ENCODE peak calls at places on chromosomes 6 and 20, in ten cellular contexts. O, D, Y, U, N, I, G, C, H and J are unnamed samples.

GRCh38 chr6:29325777-29326176 is 24.3 kb downstream of the OR14J1 start:
- DNase-seq in O (no peak), D (no peak), Y (no peak), U (no peak), N (no peak), I (no peak), G (no peak), C (no peak), H (no peak), J (no peak)

GRCh38 chr6:16362819-16363589 is 124.6 kb downstream of the GMPR start:
- DNase-seq in O (no peak), D (no peak), Y (no peak), U (no peak), N (no peak), I (no peak), G (no peak), C (no peak), H (no peak), J (no peak)

GRCh38 chr20:50251992-50252491 is 61.4 kb downstream of the CEBPB start:
- DNase-seq in O (no peak), D (no peak), Y (no peak), U (no peak), N (no peak), I (no peak), G (no peak), C (no peak), H (no peak), J (no peak)

GRCh38 chr6:139983555-139984276 is 609.3 kb upstream of the CITED2 start:
- DNase-seq in O (no peak), D (no peak), Y (no peak), U (no peak), N (no peak), I (no peak), G (no peak), C (no peak), H (no peak), J (no peak)

GRCh38 chr6:107931894-107932293 is 26.1 kb downstream of the SEC63 start:
- DNase-seq in O (no peak), D (no peak), Y (no peak), U (no peak), N (no peak), I (no peak), G (no peak), C (no peak), H (no peak), J (no peak)

GRCh38 chr6:108014040-108014439 is 56.0 kb upstream of the SEC63 start:
- DNase-seq in O (no peak), D (no peak), Y (no peak), U (no peak), N (no peak), I (no peak), G (no peak), C (no peak), H (no peak), J (no peak)

GRCh38 chr6:107121964-107122495 is 6.7 kb upstream of the BEND3 start:
- DNase-seq in O (no peak), D (no peak), Y (no peak), U (no peak), N (no peak), I (no peak), G (no peak), C (no peak), H (no peak), J (peak)

GRCh38 chr20:44966030-44966961 is at the start of gene STK4:
- DNase-seq in O (peak), D (peak), Y (peak), U (peak), N (peak), I (peak), G (peak), C (peak), H (peak), J (peak)

GRCh38 chr6:81789303-81789702 is 36.8 kb upstream of the TENT5A start:
- DNase-seq in O (no peak), D (no peak), Y (no peak), U (no peak), N (no peak), I (no peak), G (no peak), C (no peak), H (no peak), J (no peak)

GRCh38 chr6:159692303-159693127 is 526 bp downstream of the SOD2 start:
- DNase-seq in O (peak), D (peak), Y (no peak), U (peak), N (peak), I (no peak), G (peak), C (no peak), H (peak), J (peak)

GRCh38 chr6:114816678-114817077 is 473.9 kb upstream of the HS3ST5 start:
- DNase-seq in O (no peak), D (no peak), Y (no peak), U (no peak), N (no peak), I (no peak), G (no peak), C (no peak), H (no peak), J (no peak)

GRCh38 chr6:17705778-17706579 is 746 bp downstream of the NUP153 start:
- DNase-seq in O (peak), D (no peak), Y (peak), U (peak), N (peak), I (no peak), G (peak), C (no peak), H (peak), J (peak)
- TF ChIP-seq POLR2A in O (no peak), D (no peak), Y (no peak), U (no peak), N (no peak), I (peak), G (no peak), C (peak), H (no peak), J (no peak)

DNA sequence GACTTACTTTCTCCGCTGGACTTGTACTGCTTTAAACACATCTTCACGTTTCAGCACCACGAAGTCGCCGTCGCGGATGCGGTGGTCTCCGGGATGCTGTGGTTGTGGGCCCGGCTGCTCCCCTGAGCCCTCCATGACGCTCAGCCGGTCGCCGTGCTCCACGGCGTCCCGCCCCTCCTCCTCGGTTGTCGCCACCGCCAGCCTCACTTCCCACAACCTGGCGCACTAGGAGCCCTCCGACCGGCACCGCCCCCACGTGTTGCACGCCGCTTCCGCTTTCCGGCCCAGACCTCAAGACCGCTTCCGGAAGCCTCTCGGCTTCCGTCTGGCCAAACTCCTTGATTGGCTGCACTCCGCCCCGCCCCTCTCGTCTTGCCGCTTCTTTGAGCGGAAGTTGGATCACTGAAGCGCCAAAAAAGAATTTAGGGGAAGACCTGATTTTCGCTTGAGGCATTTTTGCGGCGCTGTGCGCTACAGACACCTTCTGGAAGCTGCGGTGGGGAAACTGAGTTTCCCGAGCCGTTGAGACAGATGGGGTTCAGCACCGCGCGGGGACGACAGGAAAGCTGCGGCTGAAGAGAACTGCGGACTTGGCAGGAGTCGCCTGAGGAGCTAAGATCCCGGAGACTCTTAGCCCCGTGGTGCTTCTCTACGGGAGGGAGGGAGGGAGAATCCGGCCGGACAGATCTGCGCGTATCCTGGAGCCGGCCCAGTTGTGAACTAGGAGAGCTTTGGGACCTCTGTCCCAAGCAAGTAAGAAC is at the start of the genes MCM8 and TRMT6:
- DNase-seq in O (peak), D (peak), Y (peak), U (peak), N (peak), I (peak), G (peak), C (peak), H (peak), J (peak)
- TF ChIP-seq POLR2A in O (no peak), D (no peak), Y (peak), U (no peak), N (no peak), I (peak), G (no peak), C (peak), H (peak), J (peak)

GRCh38 chr20:2652724-2653510 is 485 bp downstream of the NOP56 start:
- DNase-seq in O (no peak), D (no peak), Y (peak), U (no peak), N (no peak), I (no peak), G (no peak), C (no peak), H (no peak), J (peak)

GRCh38 chr20:2653511-2654383 is 1.3 kb downstream of the NOP56 start:
- DNase-seq in O (no peak), D (no peak), Y (no peak), U (no peak), N (no peak), I (no peak), G (no peak), C (no peak), H (no peak), J (peak)

GRCh38 chr20:2654384-2654822 is 2.0 kb downstream of the NOP56 start:
- DNase-seq in O (no peak), D (no peak), Y (no peak), U (no peak), N (no peak), I (no peak), G (no peak), C (no peak), H (no peak), J (no peak)

GRCh38 chr20:2654831-2655230 is 2.4 kb downstream of the NOP56 start:
- DNase-seq in O (no peak), D (no peak), Y (no peak), U (no peak), N (no peak), I (no peak), G (no peak), C (no peak), H (no peak), J (no peak)

GRCh38 chr20:2651772-2652723 is at the start of gene NOP56:
- DNase-seq in O (peak), D (peak), Y (peak), U (peak), N (peak), I (peak), G (peak), C (peak), H (peak), J (peak)
- TF ChIP-seq POLR2A in O (peak), D (no peak), Y (peak), U (peak), N (no peak), I (peak), G (no peak), C (peak), H (peak), J (peak)

GRCh38 chr20:58128635-58129625 is 99.5 kb downstream of the ANKRD60 start:
- DNase-seq in O (no peak), D (no peak), Y (no peak), U (no peak), N (no peak), I (no peak), G (no peak), C (no peak), H (no peak), J (no peak)

GRCh38 chr20:58130574-58130973 is 97.9 kb downstream of the ANKRD60 start:
- DNase-seq in O (no peak), D (no peak), Y (no peak), U (no peak), N (no peak), I (no peak), G (no peak), C (no peak), H (no peak), J (no peak)

GRCh38 chr20:58131111-58131510 is 97.3 kb downstream of the ANKRD60 start:
- DNase-seq in O (no peak), D (no peak), Y (no peak), U (peak), N (no peak), I (no peak), G (no peak), C (no peak), H (no peak), J (no peak)

GRCh38 chr20:58129736-58130135 is 98.7 kb downstream of the ANKRD60 start:
- DNase-seq in O (no peak), D (no peak), Y (no peak), U (no peak), N (no peak), I (no peak), G (no peak), C (no peak), H (no peak), J (no peak)

GRCh38 chr20:58130156-58130555 is 98.3 kb downstream of the ANKRD60 start:
- DNase-seq in O (no peak), D (no peak), Y (no peak), U (no peak), N (no peak), I (no peak), G (no peak), C (no peak), H (no peak), J (no peak)
- TF ChIP-seq POLR2A in O (no peak), D (no peak), Y (no peak), U (no peak), N (no peak), I (no peak), G (no peak), C (no peak), H (no peak), J (no peak)

GRCh38 chr6:27138837-27139752 is 108.4 kb upstream of the PRSS16 start:
- DNase-seq in O (no peak), D (no peak), Y (no peak), U (no peak), N (peak), I (peak), G (no peak), C (peak), H (peak), J (peak)
- TF ChIP-seq POLR2A in O (no peak), D (no peak), Y (no peak), U (no peak), N (no peak), I (peak), G (no peak), C (peak), H (peak), J (peak)